ENCODE peak calls at places on chromosomes 1 and 21, in five cellular contexts. One of them, this sample, is unnamed.

GRCh38 chr1:228393268-228393699 is 13.4 kb downstream of the TRIM11 start:
- DNase-seq in stimulated activated CD4-positive, alpha-beta T cell treated with anti-CD3 and anti-CD28 coated beads, Interleukin-15, amount 100 ng/mL, for 24 hours: no peak
- DNase-seq in activated T-cell treated with anti-CD3 and anti-CD28 coated beads, Interleukin-2, amount 50 U/mL, for 48 hours: no peak
- DNase-seq in OCI-LY7: peak; percentile 17
- DNase-seq in activated naive CD8-positive, alpha-beta T cell treated with anti-CD3 and anti-CD28 coated beads for 36 hours: no peak
- DNase-seq in this sample: no peak

GRCh38 chr1:175708787-175709186 is 34.6 kb downstream of the TNR start:
- DNase-seq in stimulated activated CD4-positive, alpha-beta T cell treated with anti-CD3 and anti-CD28 coated beads, Interleukin-15, amount 100 ng/mL, for 24 hours: no peak
- DNase-seq in activated T-cell treated with anti-CD3 and anti-CD28 coated beads, Interleukin-2, amount 50 U/mL, for 48 hours: no peak
- DNase-seq in OCI-LY7: peak; percentile 68
- DNase-seq in activated naive CD8-positive, alpha-beta T cell treated with anti-CD3 and anti-CD28 coated beads for 36 hours: no peak
- DNase-seq in this sample: no peak

GRCh38 chr1:105838071-105838470 is 1218.4 kb upstream of the PRMT6 start:
- DNase-seq in stimulated activated CD4-positive, alpha-beta T cell treated with anti-CD3 and anti-CD28 coated beads, Interleukin-15, amount 100 ng/mL, for 24 hours: no peak
- DNase-seq in activated T-cell treated with anti-CD3 and anti-CD28 coated beads, Interleukin-2, amount 50 U/mL, for 48 hours: no peak
- DNase-seq in OCI-LY7: no peak
- DNase-seq in activated naive CD8-positive, alpha-beta T cell treated with anti-CD3 and anti-CD28 coated beads for 36 hours: no peak
- DNase-seq in this sample: no peak

GRCh38 chr1:67888707-67889106 is 55.4 kb upstream of the GNG12 start:
- DNase-seq in stimulated activated CD4-positive, alpha-beta T cell treated with anti-CD3 and anti-CD28 coated beads, Interleukin-15, amount 100 ng/mL, for 24 hours: no peak
- DNase-seq in activated T-cell treated with anti-CD3 and anti-CD28 coated beads, Interleukin-2, amount 50 U/mL, for 48 hours: no peak
- DNase-seq in OCI-LY7: no peak
- DNase-seq in activated naive CD8-positive, alpha-beta T cell treated with anti-CD3 and anti-CD28 coated beads for 36 hours: no peak
- DNase-seq in this sample: no peak

GRCh38 chr21:14942801-14943490 is 121.9 kb downstream of the NRIP1 start:
- DNase-seq in stimulated activated CD4-positive, alpha-beta T cell treated with anti-CD3 and anti-CD28 coated beads, Interleukin-15, amount 100 ng/mL, for 24 hours: no peak
- DNase-seq in activated T-cell treated with anti-CD3 and anti-CD28 coated beads, Interleukin-2, amount 50 U/mL, for 48 hours: no peak
- DNase-seq in OCI-LY7: no peak
- DNase-seq in activated naive CD8-positive, alpha-beta T cell treated with anti-CD3 and anti-CD28 coated beads for 36 hours: no peak
- DNase-seq in this sample: no peak

GRCh38 chr1:203045821-203046594 is 19.7 kb downstream of the PPFIA4 start:
- DNase-seq in stimulated activated CD4-positive, alpha-beta T cell treated with anti-CD3 and anti-CD28 coated beads, Interleukin-15, amount 100 ng/mL, for 24 hours: no peak
- DNase-seq in activated T-cell treated with anti-CD3 and anti-CD28 coated beads, Interleukin-2, amount 50 U/mL, for 48 hours: no peak
- DNase-seq in OCI-LY7: no peak
- DNase-seq in activated naive CD8-positive, alpha-beta T cell treated with anti-CD3 and anti-CD28 coated beads for 36 hours: no peak
- DNase-seq in this sample: no peak

GRCh38 chr1:176691251-176692228 is 228.6 kb downstream of the PAPPA2 start:
- DNase-seq in stimulated activated CD4-positive, alpha-beta T cell treated with anti-CD3 and anti-CD28 coated beads, Interleukin-15, amount 100 ng/mL, for 24 hours: peak; percentile 3
- DNase-seq in activated T-cell treated with anti-CD3 and anti-CD28 coated beads, Interleukin-2, amount 50 U/mL, for 48 hours: no peak
- DNase-seq in OCI-LY7: peak; percentile 65
- DNase-seq in activated naive CD8-positive, alpha-beta T cell treated with anti-CD3 and anti-CD28 coated beads for 36 hours: no peak
- DNase-seq in this sample: peak; percentile 5

GRCh38 chr1:39828734-39829133 is 40.1 kb upstream of the BMP8B start:
- DNase-seq in stimulated activated CD4-positive, alpha-beta T cell treated with anti-CD3 and anti-CD28 coated beads, Interleukin-15, amount 100 ng/mL, for 24 hours: no peak
- DNase-seq in activated T-cell treated with anti-CD3 and anti-CD28 coated beads, Interleukin-2, amount 50 U/mL, for 48 hours: no peak
- DNase-seq in OCI-LY7: no peak
- DNase-seq in activated naive CD8-positive, alpha-beta T cell treated with anti-CD3 and anti-CD28 coated beads for 36 hours: no peak
- DNase-seq in this sample: no peak

GRCh38 chr1:156664046-156664948 is 12.9 kb downstream of the NES start:
- DNase-seq in stimulated activated CD4-positive, alpha-beta T cell treated with anti-CD3 and anti-CD28 coated beads, Interleukin-15, amount 100 ng/mL, for 24 hours: no peak
- DNase-seq in activated T-cell treated with anti-CD3 and anti-CD28 coated beads, Interleukin-2, amount 50 U/mL, for 48 hours: no peak
- DNase-seq in OCI-LY7: no peak
- DNase-seq in activated naive CD8-positive, alpha-beta T cell treated with anti-CD3 and anti-CD28 coated beads for 36 hours: no peak
- DNase-seq in this sample: no peak

GRCh38 chr1:194045416-194045815 is 859.0 kb upstream of the B3GALT2 start:
- DNase-seq in stimulated activated CD4-positive, alpha-beta T cell treated with anti-CD3 and anti-CD28 coated beads, Interleukin-15, amount 100 ng/mL, for 24 hours: no peak
- DNase-seq in activated T-cell treated with anti-CD3 and anti-CD28 coated beads, Interleukin-2, amount 50 U/mL, for 48 hours: no peak
- DNase-seq in OCI-LY7: no peak
- DNase-seq in activated naive CD8-positive, alpha-beta T cell treated with anti-CD3 and anti-CD28 coated beads for 36 hours: no peak
- DNase-seq in this sample: no peak

GRCh38 chr1:37476460-37477197 is 2.2 kb downstream of the ZC3H12A start:
- DNase-seq in stimulated activated CD4-positive, alpha-beta T cell treated with anti-CD3 and anti-CD28 coated beads, Interleukin-15, amount 100 ng/mL, for 24 hours: peak; percentile 18
- DNase-seq in activated T-cell treated with anti-CD3 and anti-CD28 coated beads, Interleukin-2, amount 50 U/mL, for 48 hours: peak; percentile 35
- DNase-seq in OCI-LY7: no peak
- DNase-seq in activated naive CD8-positive, alpha-beta T cell treated with anti-CD3 and anti-CD28 coated beads for 36 hours: no peak
- DNase-seq in this sample: no peak

GRCh38 chr1:15719721-15720120 is 16.3 kb upstream of the SLC25A34 start:
- DNase-seq in stimulated activated CD4-positive, alpha-beta T cell treated with anti-CD3 and anti-CD28 coated beads, Interleukin-15, amount 100 ng/mL, for 24 hours: no peak
- DNase-seq in activated T-cell treated with anti-CD3 and anti-CD28 coated beads, Interleukin-2, amount 50 U/mL, for 48 hours: no peak
- DNase-seq in OCI-LY7: peak; percentile 13
- DNase-seq in activated naive CD8-positive, alpha-beta T cell treated with anti-CD3 and anti-CD28 coated beads for 36 hours: no peak
- DNase-seq in this sample: no peak

GRCh38 chr1:41712687-41713086 is 206.0 kb downstream of the HIVEP3 start:
- DNase-seq in stimulated activated CD4-positive, alpha-beta T cell treated with anti-CD3 and anti-CD28 coated beads, Interleukin-15, amount 100 ng/mL, for 24 hours: no peak
- DNase-seq in activated T-cell treated with anti-CD3 and anti-CD28 coated beads, Interleukin-2, amount 50 U/mL, for 48 hours: no peak
- DNase-seq in OCI-LY7: no peak
- DNase-seq in activated naive CD8-positive, alpha-beta T cell treated with anti-CD3 and anti-CD28 coated beads for 36 hours: no peak
- DNase-seq in this sample: no peak

GRCh38 chr1:21781971-21782867 is 730 bp downstream of the USP48 start:
- DNase-seq in stimulated activated CD4-positive, alpha-beta T cell treated with anti-CD3 and anti-CD28 coated beads, Interleukin-15, amount 100 ng/mL, for 24 hours: peak; percentile 62
- DNase-seq in activated T-cell treated with anti-CD3 and anti-CD28 coated beads, Interleukin-2, amount 50 U/mL, for 48 hours: peak; percentile 77
- DNase-seq in OCI-LY7: peak; percentile 76
- DNase-seq in activated naive CD8-positive, alpha-beta T cell treated with anti-CD3 and anti-CD28 coated beads for 36 hours: peak; percentile 36
- DNase-seq in this sample: no peak

GRCh38 chr21:44844256-44844655 is 26.4 kb upstream of the SUMO3 start:
- DNase-seq in stimulated activated CD4-positive, alpha-beta T cell treated with anti-CD3 and anti-CD28 coated beads, Interleukin-15, amount 100 ng/mL, for 24 hours: no peak
- DNase-seq in activated T-cell treated with anti-CD3 and anti-CD28 coated beads, Interleukin-2, amount 50 U/mL, for 48 hours: no peak
- DNase-seq in OCI-LY7: no peak
- DNase-seq in activated naive CD8-positive, alpha-beta T cell treated with anti-CD3 and anti-CD28 coated beads for 36 hours: no peak
- DNase-seq in this sample: no peak

GRCh38 chr21:25878334-25878733 is 143.6 kb downstream of the GABPA start:
- DNase-seq in stimulated activated CD4-positive, alpha-beta T cell treated with anti-CD3 and anti-CD28 coated beads, Interleukin-15, amount 100 ng/mL, for 24 hours: no peak
- DNase-seq in activated T-cell treated with anti-CD3 and anti-CD28 coated beads, Interleukin-2, amount 50 U/mL, for 48 hours: no peak
- DNase-seq in OCI-LY7: no peak
- DNase-seq in activated naive CD8-positive, alpha-beta T cell treated with anti-CD3 and anti-CD28 coated beads for 36 hours: no peak
- DNase-seq in this sample: no peak

GRCh38 chr1:27598902-27599528 is 4.9 kb downstream of the AHDC1 start:
- DNase-seq in stimulated activated CD4-positive, alpha-beta T cell treated with anti-CD3 and anti-CD28 coated beads, Interleukin-15, amount 100 ng/mL, for 24 hours: peak; percentile 63
- DNase-seq in activated T-cell treated with anti-CD3 and anti-CD28 coated beads, Interleukin-2, amount 50 U/mL, for 48 hours: peak; percentile 67
- DNase-seq in OCI-LY7: peak; percentile 45
- DNase-seq in activated naive CD8-positive, alpha-beta T cell treated with anti-CD3 and anti-CD28 coated beads for 36 hours: peak; percentile 76
- DNase-seq in this sample: peak; percentile 32

GRCh38 chr1:22107126-22107525 is 35.8 kb downstream of the WNT4 start:
- DNase-seq in stimulated activated CD4-positive, alpha-beta T cell treated with anti-CD3 and anti-CD28 coated beads, Interleukin-15, amount 100 ng/mL, for 24 hours: no peak
- DNase-seq in activated T-cell treated with anti-CD3 and anti-CD28 coated beads, Interleukin-2, amount 50 U/mL, for 48 hours: no peak
- DNase-seq in OCI-LY7: no peak
- DNase-seq in activated naive CD8-positive, alpha-beta T cell treated with anti-CD3 and anti-CD28 coated beads for 36 hours: no peak
- DNase-seq in this sample: no peak

GRCh38 chr1:32199717-32200072 is 700 bp upstream of the CCDC28B start:
- DNase-seq in stimulated activated CD4-positive, alpha-beta T cell treated with anti-CD3 and anti-CD28 coated beads, Interleukin-15, amount 100 ng/mL, for 24 hours: no peak
- DNase-seq in activated T-cell treated with anti-CD3 and anti-CD28 coated beads, Interleukin-2, amount 50 U/mL, for 48 hours: no peak
- DNase-seq in OCI-LY7: no peak
- DNase-seq in activated naive CD8-positive, alpha-beta T cell treated with anti-CD3 and anti-CD28 coated beads for 36 hours: no peak
- DNase-seq in this sample: no peak

GRCh38 chr1:231919900-231920299 is 293.3 kb downstream of the DISC1 start:
- DNase-seq in stimulated activated CD4-positive, alpha-beta T cell treated with anti-CD3 and anti-CD28 coated beads, Interleukin-15, amount 100 ng/mL, for 24 hours: peak; percentile 15
- DNase-seq in activated T-cell treated with anti-CD3 and anti-CD28 coated beads, Interleukin-2, amount 50 U/mL, for 48 hours: peak; percentile 28
- DNase-seq in OCI-LY7: no peak
- DNase-seq in activated naive CD8-positive, alpha-beta T cell treated with anti-CD3 and anti-CD28 coated beads for 36 hours: peak; percentile 43
- DNase-seq in this sample: no peak

GRCh38 chr1:110005971-110006370 is 21.4 kb downstream of the AHCYL1 start:
- DNase-seq in stimulated activated CD4-positive, alpha-beta T cell treated with anti-CD3 and anti-CD28 coated beads, Interleukin-15, amount 100 ng/mL, for 24 hours: no peak
- DNase-seq in activated T-cell treated with anti-CD3 and anti-CD28 coated beads, Interleukin-2, amount 50 U/mL, for 48 hours: no peak
- DNase-seq in OCI-LY7: no peak
- DNase-seq in activated naive CD8-positive, alpha-beta T cell treated with anti-CD3 and anti-CD28 coated beads for 36 hours: no peak
- DNase-seq in this sample: no peak

GRCh38 chr1:93690921-93691789 is 9.5 kb upstream of the BCAR3 start:
- DNase-seq in stimulated activated CD4-positive, alpha-beta T cell treated with anti-CD3 and anti-CD28 coated beads, Interleukin-15, amount 100 ng/mL, for 24 hours: no peak
- DNase-seq in activated T-cell treated with anti-CD3 and anti-CD28 coated beads, Interleukin-2, amount 50 U/mL, for 48 hours: no peak
- DNase-seq in OCI-LY7: no peak
- DNase-seq in activated naive CD8-positive, alpha-beta T cell treated with anti-CD3 and anti-CD28 coated beads for 36 hours: no peak
- DNase-seq in this sample: no peak

This sample was measured in NCI-H1436 treated with DMSO at 0.1 percent for 48 hours.